ENCODE peak calls at places on chromosome 20, in four cellular contexts. R is K562, U is HL-60, F is GM12878. T is an unnamed sample.

GRCh38 chr20:32189691-32190607 is 17.6 kb downstream of the PLAGL2 start:
- DNase-seq in R (no peak), U (no peak), F (no peak), T (peak)

GRCh38 chr20:18701969-18702368 is 111.6 kb upstream of the SCP2D1 start:
- DNase-seq in R (no peak), U (no peak), F (no peak), T (no peak)

GRCh38 chr20:32518593-32519366 is 66.4 kb downstream of the NOL4L start:
- DNase-seq in R (no peak), U (no peak), F (no peak), T (no peak)

GRCh38 chr20:63625771-63626423 is 1.0 kb downstream of the GMEB2 start:
- DNase-seq in R (peak), U (no peak), F (no peak), T (no peak)

GRCh38 chr20:5877128-5877527 is 73.2 kb downstream of the TRMT6 start:
- DNase-seq in R (no peak), U (no peak), F (no peak), T (no peak)

GRCh38 chr20:12762725-12763124 is 246.0 kb upstream of the SPTLC3 start:
- DNase-seq in R (no peak), U (no peak), F (no peak), T (no peak)

GRCh38 chr20:45341939-45342862 is 6.0 kb downstream of the SDC4 start:
- DNase-seq in R (peak), U (no peak), F (no peak), T (no peak)

GRCh38 chr20:33211817-33212424 is 5.2 kb upstream of the BPIFA3 start:
- DNase-seq in R (peak), U (peak), F (no peak), T (peak)

GRCh38 chr20:49028684-49029083 is 17.4 kb upstream of the CSE1L start:
- DNase-seq in R (peak), U (peak), F (no peak), T (no peak)

GRCh38 chr20:9392892-9393857 is 121.2 kb upstream of the LAMP5 start:
- DNase-seq in R (peak), U (peak), F (no peak), T (no peak)

GRCh38 chr20:10660661-10661060 is 13.1 kb downstream of the JAG1 start:
- DNase-seq in R (no peak), U (no peak), F (no peak), T (no peak)

GRCh38 chr20:24045621-24046020 is 57.0 kb upstream of the GGTLC1 start:
- DNase-seq in R (no peak), U (no peak), F (no peak), T (no peak)

GRCh38 chr20:45405566-45406259 is 2.4 kb upstream of the DBNDD2 start:
- DNase-seq in R (peak), U (no peak), F (no peak), T (no peak)

GRCh38 chr20:38601216-38602184 is at the start of gene ARHGAP40:
- DNase-seq in R (peak), U (no peak), F (no peak), T (peak)

GRCh38 chr20:48773837-48774418 is 53.9 kb downstream of the PREX1 start:
- DNase-seq in R (no peak), U (peak), F (no peak), T (no peak)

GRCh38 chr20:19070681-19071441 is 141.6 kb upstream of the SLC24A3 start:
- DNase-seq in R (no peak), U (peak), F (peak), T (no peak)

GRCh38 chr20:22511943-22512910 is 72.1 kb downstream of the FOXA2 start:
- DNase-seq in R (peak), U (no peak), F (no peak), T (no peak)
- TF ChIP-seq SPI1 in R (no peak), U (no peak), F (no peak), T (no peak)

GRCh38 chr20:22475662-22476061 is 108.7 kb downstream of the FOXA2 start:
- DNase-seq in R (no peak), U (no peak), F (peak), T (no peak)

GRCh38 chr20:22472386-22472785 is 112.0 kb downstream of the FOXA2 start:
- DNase-seq in R (no peak), U (no peak), F (no peak), T (no peak)

GRCh38 chr20:22474215-22474614 is 110.2 kb downstream of the FOXA2 start:
- DNase-seq in R (no peak), U (no peak), F (no peak), T (no peak)

GRCh38 chr20:22471156-22471836 is 113.1 kb downstream of the FOXA2 start:
- DNase-seq in R (no peak), U (no peak), F (no peak), T (no peak)

DNA sequence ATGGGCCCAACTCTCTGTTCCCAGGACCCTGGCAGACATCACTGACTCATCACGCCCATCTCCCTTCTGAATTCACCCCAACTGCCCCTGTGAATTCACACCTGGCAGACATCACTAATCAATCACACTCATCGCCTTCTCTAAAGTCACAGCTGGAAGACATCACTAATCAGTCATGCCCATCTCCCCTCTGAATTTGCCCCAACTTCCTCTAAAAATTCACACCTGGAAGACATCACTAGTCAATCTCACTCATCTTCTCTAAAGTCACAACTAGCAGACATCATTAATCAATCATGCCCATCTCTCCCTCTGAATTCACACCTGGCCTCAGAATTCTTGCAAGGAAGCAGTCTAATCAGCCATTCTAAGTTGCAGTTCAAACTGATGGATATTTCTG is 111.1 kb downstream of the FOXA2 start:
- DNase-seq in R (no peak), U (no peak), F (no peak), T (no peak)
- TF ChIP-seq SPI1 in R (no peak), U (no peak), F (no peak), T (no peak)

DNA sequence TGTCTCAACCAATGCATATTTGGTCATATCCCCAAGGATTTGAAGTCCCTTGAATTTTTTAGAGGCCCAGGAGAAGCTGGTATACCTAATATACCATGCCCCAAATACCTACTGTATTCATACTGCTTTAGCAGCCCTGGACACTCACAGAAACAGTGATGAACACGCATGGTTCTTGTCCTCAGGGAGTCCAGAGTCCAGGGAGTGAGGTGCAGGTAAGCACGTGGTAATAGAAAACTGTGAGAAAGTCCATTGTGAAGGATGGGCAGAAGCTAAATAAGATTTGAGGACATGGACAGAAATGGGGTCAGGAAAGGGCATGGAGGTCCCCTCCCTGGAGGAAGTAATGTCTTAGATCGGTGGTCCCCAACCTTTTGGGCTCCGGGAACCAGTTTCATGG is 85.4 kb downstream of the TSHZ2 start:
- DNase-seq in R (no peak), U (no peak), F (no peak), T (no peak)
- TF ChIP-seq SPI1 in R (no peak), U (no peak), F (no peak), T (no peak)

GRCh38 chr20:2654384-2654822 is 2.0 kb downstream of the NOP56 start:
- DNase-seq in R (no peak), U (no peak), F (no peak), T (no peak)
- TF ChIP-seq SPI1 in R (no peak), U (no peak), F (no peak), T (no peak)

DNA sequence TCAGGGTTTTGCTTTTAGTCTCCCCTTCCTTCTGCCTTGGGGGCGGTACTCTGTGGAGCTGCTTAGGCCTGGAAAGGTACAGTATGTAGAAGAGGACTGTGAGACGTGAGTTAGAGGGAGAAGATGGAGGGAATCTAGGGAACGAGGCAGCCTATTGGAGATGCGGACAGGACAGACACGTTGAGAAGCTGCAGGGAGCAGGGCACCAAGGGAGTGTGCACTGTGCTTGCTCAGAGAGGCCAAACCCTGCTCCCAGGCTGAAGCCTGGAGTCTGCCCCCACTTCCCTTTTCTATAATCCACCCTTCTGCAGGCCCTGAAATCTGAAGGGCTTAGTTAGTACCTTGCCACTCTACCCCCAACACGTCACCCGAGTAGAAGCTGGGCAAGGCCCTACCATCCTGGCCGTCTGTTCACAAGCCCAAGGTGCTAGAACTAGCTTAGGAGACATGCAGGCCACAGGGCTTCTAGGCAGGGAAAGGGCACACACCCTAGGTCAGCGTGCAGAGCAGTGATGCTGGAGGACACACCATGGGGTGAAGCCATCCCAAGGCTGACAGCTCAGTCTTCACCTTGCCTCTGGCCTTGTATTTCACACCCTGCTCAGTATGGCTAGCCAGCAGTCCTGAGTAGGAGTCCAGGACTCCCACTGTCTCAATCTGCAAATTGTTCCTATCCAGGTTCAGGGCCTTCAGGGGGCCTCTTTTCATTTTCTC is 6.9 kb downstream of the TP53INP2 start:
- DNase-seq in R (no peak), U (peak), F (no peak), T (no peak)
- TF ChIP-seq SPI1 in R (peak), U (peak), F (peak), T (peak)

GRCh38 chr20:7113577-7114466 is 346.3 kb downstream of the BMP2 start:
- DNase-seq in R (peak), U (no peak), F (no peak), T (no peak)
- TF ChIP-seq SPI1 in R (no peak), U (no peak), F (no peak), T (no peak)

GRCh38 chr20:15579703-15580102 is 993.5 kb downstream of the KIF16B start:
- DNase-seq in R (no peak), U (no peak), F (no peak), T (no peak)
- TF ChIP-seq SPI1 in R (no peak), U (no peak), F (no peak), T (no peak)

DNA sequence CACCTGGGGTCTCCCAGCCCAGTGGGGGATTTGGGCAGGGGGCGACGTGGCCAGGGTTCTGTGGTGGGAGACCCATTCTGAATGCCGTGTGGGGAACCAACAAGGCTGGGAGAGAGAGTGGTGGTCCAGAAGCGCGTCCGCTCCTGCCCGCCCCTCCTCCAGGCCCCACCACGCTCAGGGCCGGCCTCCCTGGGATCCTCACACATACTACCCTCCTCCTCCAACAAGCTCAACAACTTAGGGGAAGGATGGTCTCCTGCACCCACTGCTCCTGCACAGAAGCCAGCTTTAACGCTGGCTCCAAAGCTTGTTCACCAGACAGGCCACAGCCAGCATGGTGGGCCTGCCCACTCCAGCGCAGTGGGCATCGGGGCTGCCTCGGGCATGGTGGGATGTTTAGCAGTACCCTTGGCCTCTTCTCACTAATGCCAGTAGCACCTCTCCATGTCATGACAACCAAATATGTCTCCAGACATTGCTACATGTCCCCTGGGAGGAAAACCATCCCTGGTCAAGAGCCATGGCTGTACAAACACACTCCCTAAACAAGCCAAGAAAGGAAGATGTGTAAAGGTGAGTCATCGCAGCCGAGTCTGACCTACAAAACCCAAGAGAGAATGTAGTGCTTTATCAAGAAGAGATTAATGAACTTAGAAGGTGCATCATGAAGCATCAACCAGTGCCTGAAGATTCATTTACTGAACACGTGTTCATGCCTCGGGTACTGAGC is 75.7 kb downstream of the BMP7 start:
- DNase-seq in R (no peak), U (no peak), F (no peak), T (no peak)
- TF ChIP-seq SPI1 in R (no peak), U (no peak), F (no peak), T (no peak)

GRCh38 chr20:25195014-25195961 is at the start of gene ENTPD6:
- DNase-seq in R (peak), U (peak), F (peak), T (peak)

GRCh38 chr20:25194333-25194972 is 1.1 kb upstream of the ENTPD6 start:
- DNase-seq in R (no peak), U (no peak), F (no peak), T (no peak)

GRCh38 chr20:25196701-25197120 is 1.2 kb downstream of the ENTPD6 start:
- DNase-seq in R (no peak), U (no peak), F (no peak), T (no peak)

GRCh38 chr20:25197173-25197869 is 1.8 kb downstream of the ENTPD6 start:
- DNase-seq in R (no peak), U (no peak), F (no peak), T (no peak)

GRCh38 chr20:25195962-25196700 is 619 bp downstream of the ENTPD6 start:
- DNase-seq in R (peak), U (peak), F (no peak), T (no peak)
- TF ChIP-seq SPI1 in R (no peak), U (no peak), F (no peak), T (no peak)

GRCh38 chr20:52473171-52473570 is 281.6 kb upstream of the ZFP64 start:
- DNase-seq in R (no peak), U (no peak), F (no peak), T (no peak)
- TF ChIP-seq SPI1 in R (no peak), U (no peak), F (no peak), T (no peak)

T was measured in GM12891.